ENCODE peak calls at places on chromosomes 5 and 9, in seven cellular contexts. One of them, this sample, is unnamed.

GRCh38 chr5:160357861-160358411 is 12.5 kb downstream of the C1QTNF2 start:
- DNase-seq in right cardiac atrium: peak
- DNase-seq in caudate nucleus: no peak
- DNase-seq in endodermal cell: no peak
- DNase-seq in transverse colon: no peak
- DNase-seq in SK-N-SH: no peak
- DNase-seq in CD8-positive, alpha-beta memory T cell: no peak
- DNase-seq in this sample: no peak

GRCh38 chr5:10138385-10139057 is 111.2 kb downstream of the ATPSCKMT start:
- DNase-seq in endodermal cell: no peak
- DNase-seq in CD8-positive, alpha-beta memory T cell: no peak
- DNase-seq in SK-N-SH: no peak
- DNase-seq in transverse colon: no peak
- DNase-seq in caudate nucleus: peak
- DNase-seq in right cardiac atrium: peak
- DNase-seq in this sample: no peak

GRCh38 chr5:77102549-77102948 is 15.5 kb upstream of the ZBED3 start:
- DNase-seq in transverse colon: no peak
- DNase-seq in caudate nucleus: no peak
- DNase-seq in CD8-positive, alpha-beta memory T cell: no peak
- DNase-seq in SK-N-SH: no peak
- DNase-seq in endodermal cell: no peak
- DNase-seq in right cardiac atrium: no peak
- DNase-seq in this sample: no peak

GRCh38 chr5:1021136-1021968 is 12.8 kb downstream of the NKD2 start:
- DNase-seq in caudate nucleus: no peak
- DNase-seq in CD8-positive, alpha-beta memory T cell: no peak
- DNase-seq in transverse colon: no peak
- DNase-seq in right cardiac atrium: no peak
- DNase-seq in SK-N-SH: peak
- DNase-seq in endodermal cell: peak
- DNase-seq in this sample: peak

GRCh38 chr9:117340422-117340821 is 74.4 kb downstream of the ASTN2 start:
- DNase-seq in transverse colon: no peak
- DNase-seq in endodermal cell: no peak
- DNase-seq in caudate nucleus: no peak
- DNase-seq in right cardiac atrium: no peak
- DNase-seq in CD8-positive, alpha-beta memory T cell: no peak
- DNase-seq in SK-N-SH: no peak
- DNase-seq in this sample: no peak

GRCh38 chr9:133454943-133455673 is 4.7 kb upstream of the CACFD1 start:
- DNase-seq in right cardiac atrium: no peak
- DNase-seq in CD8-positive, alpha-beta memory T cell: no peak
- DNase-seq in transverse colon: no peak
- DNase-seq in endodermal cell: no peak
- DNase-seq in caudate nucleus: no peak
- DNase-seq in SK-N-SH: no peak
- DNase-seq in this sample: no peak

GRCh38 chr5:32443145-32443540 is 1.4 kb downstream of the ZFR start:
- DNase-seq in right cardiac atrium: no peak
- DNase-seq in SK-N-SH: peak
- DNase-seq in CD8-positive, alpha-beta memory T cell: no peak
- DNase-seq in transverse colon: no peak
- DNase-seq in endodermal cell: no peak
- DNase-seq in caudate nucleus: no peak
- DNase-seq in this sample: no peak

GRCh38 chr5:10668697-10669096 is 92.3 kb downstream of the DAP start:
- DNase-seq in right cardiac atrium: no peak
- DNase-seq in endodermal cell: no peak
- DNase-seq in SK-N-SH: no peak
- DNase-seq in CD8-positive, alpha-beta memory T cell: no peak
- DNase-seq in transverse colon: no peak
- DNase-seq in caudate nucleus: no peak
- DNase-seq in this sample: no peak

DNA sequence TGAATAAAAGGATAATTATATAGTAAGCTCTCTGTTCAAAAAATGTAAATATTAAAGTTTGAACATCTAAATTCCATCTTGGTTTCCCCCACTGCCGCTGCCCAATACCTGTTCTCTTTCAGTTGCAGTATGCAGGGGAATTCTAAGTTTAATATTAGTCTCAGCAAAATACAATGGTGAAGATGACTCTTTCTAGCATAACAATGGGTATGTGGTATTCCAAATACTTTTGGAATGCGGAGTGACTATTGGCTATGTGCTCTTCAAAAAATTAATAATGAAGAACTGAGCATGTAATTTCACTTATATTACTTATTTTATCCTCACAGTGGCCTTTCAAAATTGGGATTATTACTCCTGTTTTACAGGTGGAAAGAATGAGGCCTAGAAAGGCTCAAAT is 3.4 kb downstream of the CDKN2B-AS1 start:
- DNase-seq in transverse colon: no peak
- DNase-seq in SK-N-SH: no peak
- DNase-seq in CD8-positive, alpha-beta memory T cell: no peak
- DNase-seq in endodermal cell: no peak
- DNase-seq in caudate nucleus: no peak
- DNase-seq in right cardiac atrium: no peak
- DNase-seq in this sample: no peak
- H3K27ac ChIP-seq in transverse colon: no peak
- H3K27ac ChIP-seq in SK-N-SH: no peak
- H3K27ac ChIP-seq in CD8-positive, alpha-beta memory T cell: no peak
- H3K27ac ChIP-seq in endodermal cell: no peak
- H3K27ac ChIP-seq in caudate nucleus: no peak
- H3K27ac ChIP-seq in right cardiac atrium: no peak
- H3K27ac ChIP-seq in this sample: no peak

DNA sequence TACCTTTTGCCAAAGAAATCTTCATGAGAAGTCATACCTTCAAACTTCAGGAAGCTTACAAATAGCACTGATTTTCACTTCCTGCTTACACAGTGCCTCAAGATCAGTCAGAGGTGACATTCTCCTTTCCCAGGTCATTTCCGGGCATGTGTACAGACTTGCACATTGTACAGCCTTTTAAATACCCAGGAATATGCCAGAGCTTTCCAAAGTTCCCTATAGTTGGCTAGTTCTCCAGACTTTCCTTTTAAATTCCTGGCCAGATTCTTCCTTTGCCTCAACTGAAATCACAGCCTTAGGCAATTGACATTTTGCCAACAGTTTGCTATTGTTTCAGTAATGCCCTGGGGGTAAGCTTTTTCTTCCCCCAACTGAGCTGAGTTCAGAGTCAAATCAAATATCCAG is 47.2 kb downstream of the RFX3 start:
- DNase-seq in SK-N-SH: no peak
- DNase-seq in CD8-positive, alpha-beta memory T cell: no peak
- DNase-seq in transverse colon: no peak
- DNase-seq in endodermal cell: no peak
- DNase-seq in right cardiac atrium: no peak
- DNase-seq in caudate nucleus: no peak
- DNase-seq in this sample: no peak
- H3K27ac ChIP-seq in SK-N-SH: no peak
- H3K27ac ChIP-seq in CD8-positive, alpha-beta memory T cell: no peak
- H3K27ac ChIP-seq in transverse colon: no peak
- H3K27ac ChIP-seq in endodermal cell: peak
- H3K27ac ChIP-seq in right cardiac atrium: no peak
- H3K27ac ChIP-seq in caudate nucleus: no peak
- H3K27ac ChIP-seq in this sample: no peak

GRCh38 chr5:180832638-180833068 is 28.4 kb downstream of the ZFP62 start:
- DNase-seq in CD8-positive, alpha-beta memory T cell: no peak
- DNase-seq in right cardiac atrium: no peak
- DNase-seq in SK-N-SH: no peak
- DNase-seq in endodermal cell: no peak
- DNase-seq in caudate nucleus: no peak
- DNase-seq in transverse colon: peak
- DNase-seq in this sample: no peak
- H3K27ac ChIP-seq in CD8-positive, alpha-beta memory T cell: peak
- H3K27ac ChIP-seq in right cardiac atrium: no peak
- H3K27ac ChIP-seq in SK-N-SH: no peak
- H3K27ac ChIP-seq in endodermal cell: no peak
- H3K27ac ChIP-seq in caudate nucleus: no peak
- H3K27ac ChIP-seq in transverse colon: peak
- H3K27ac ChIP-seq in this sample: no peak

GRCh38 chr9:130017035-130017909 is 25.7 kb downstream of the FNBP1 start:
- DNase-seq in endodermal cell: no peak
- DNase-seq in transverse colon: no peak
- DNase-seq in SK-N-SH: no peak
- DNase-seq in CD8-positive, alpha-beta memory T cell: no peak
- DNase-seq in right cardiac atrium: no peak
- DNase-seq in caudate nucleus: no peak
- DNase-seq in this sample: no peak
- H3K27ac ChIP-seq in endodermal cell: no peak
- H3K27ac ChIP-seq in transverse colon: peak
- H3K27ac ChIP-seq in SK-N-SH: no peak
- H3K27ac ChIP-seq in CD8-positive, alpha-beta memory T cell: no peak
- H3K27ac ChIP-seq in right cardiac atrium: no peak
- H3K27ac ChIP-seq in caudate nucleus: no peak
- H3K27ac ChIP-seq in this sample: no peak

DNA sequence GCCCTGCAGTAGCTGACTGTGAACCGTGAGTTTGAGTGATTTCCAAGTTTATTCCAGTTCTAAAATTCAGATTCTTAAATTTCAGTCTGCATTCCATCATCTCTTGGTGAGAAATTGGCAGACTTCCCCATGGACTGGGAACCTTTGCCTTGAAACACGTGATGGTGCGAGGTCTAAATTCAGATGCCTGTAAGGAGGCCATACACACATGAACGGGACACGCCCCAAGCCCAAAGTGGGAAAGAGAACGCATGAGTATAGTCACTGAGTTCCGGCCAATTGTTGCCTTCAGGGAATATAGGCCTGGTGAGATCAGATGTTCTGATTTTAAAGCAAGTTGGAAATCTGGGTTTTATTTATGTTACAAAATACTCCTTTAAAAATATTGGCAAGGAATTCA is 1084.4 kb upstream of the WWC1 start:
- DNase-seq in right cardiac atrium: peak
- DNase-seq in SK-N-SH: no peak
- DNase-seq in transverse colon: no peak
- DNase-seq in endodermal cell: no peak
- DNase-seq in CD8-positive, alpha-beta memory T cell: no peak
- DNase-seq in caudate nucleus: no peak
- DNase-seq in this sample: no peak
- H3K27ac ChIP-seq in right cardiac atrium: no peak
- H3K27ac ChIP-seq in SK-N-SH: no peak
- H3K27ac ChIP-seq in transverse colon: no peak
- H3K27ac ChIP-seq in endodermal cell: no peak
- H3K27ac ChIP-seq in CD8-positive, alpha-beta memory T cell: no peak
- H3K27ac ChIP-seq in caudate nucleus: no peak
- H3K27ac ChIP-seq in this sample: no peak

This sample was measured in H9.